ENCODE peak calls at places on chromosome 13, in four cellular contexts. T is effector memory CD8-positive, alpha-beta T cell; Q is fibroblast of lung; F is NK-92 treated with Interleukin-12 subunit alpha and Interleukin-12 subunit beta, amount 100 ng/mL, for 24 hours. H is an unnamed sample.

GRCh38 chr13:96090240-96091101 is 564 bp downstream of the HS6ST3 start:
- DNase-seq in T (no peak), Q (no peak), F (no peak), H (peak; percentile 12)

GRCh38 chr13:110542311-110542796 is 19.2 kb downstream of the RAB20 start:
- DNase-seq in T (no peak), Q (no peak), F (no peak), H (no peak)

GRCh38 chr13:40483601-40484000 is 182.8 kb downstream of the FOXO1 start:
- DNase-seq in T (no peak), Q (no peak), F (no peak), H (no peak)

GRCh38 chr13:49776871-49777270 is 15.6 kb downstream of the KPNA3 start:
- DNase-seq in T (no peak), Q (no peak), F (no peak), H (no peak)

GRCh38 chr13:96089749-96090239 is at the start of gene HS6ST3:
- DNase-seq in T (no peak), Q (no peak), F (no peak), H (peak; percentile 27)

GRCh38 chr13:106083620-106084350 is 451.7 kb downstream of the EFNB2 start:
- DNase-seq in T (no peak), Q (peak; percentile 59), F (no peak), H (peak; percentile 28)

GRCh38 chr13:29547135-29547534 is 48.4 kb downstream of the SLC7A1 start:
- DNase-seq in T (no peak), Q (peak; percentile 11), F (no peak), H (no peak)

GRCh38 chr13:94121686-94122085 is 357.8 kb downstream of the DCT start:
- DNase-seq in T (no peak), Q (peak; percentile 61), F (no peak), H (no peak)

GRCh38 chr13:36074659-36075058 is 56.5 kb downstream of the DCLK1 start:
- DNase-seq in T (no peak), Q (no peak), F (no peak), H (peak; percentile 22)

GRCh38 chr13:102654786-102655185 is 40.1 kb downstream of the METTL21C start:
- DNase-seq in T (no peak), Q (no peak), F (no peak), H (no peak)

GRCh38 chr13:105762096-105762495 is 773.4 kb downstream of the EFNB2 start:
- DNase-seq in T (no peak), Q (no peak), F (no peak), H (no peak)

GRCh38 chr13:93036380-93036779 is 190.2 kb upstream of the GPC6 start:
- DNase-seq in T (no peak), Q (no peak), F (no peak), H (no peak)

GRCh38 chr13:21902709-21903098 is 231.8 kb downstream of the FGF9 start:
- DNase-seq in T (no peak), Q (no peak), F (no peak), H (no peak)

GRCh38 chr13:49652691-49653305 is 24.5 kb downstream of the ARL11 start:
- DNase-seq in T (no peak), Q (peak; percentile 39), F (no peak), H (peak; percentile 14)